ENCODE peak calls at places on chromosome 20, in seven cellular contexts. W is lung; U is CD8-positive, alpha-beta memory T cell; J is CD4-positive, CD25-positive, alpha-beta regulatory T cell; A is right lobe of liver; P is neural progenitor cell; D is left ventricle myocardium inferior. V is an unnamed sample. For H3K9me3, H3K27me3 and H3K4me1, the result is how much of the 10 kb centered on the place peaks cover.

GRCh38 chr20:1287787-1288569 is 21.9 kb downstream of the SNPH start:
- DNase-seq in D (no peak), P (no peak), W (no peak), A (no peak), U (no peak), J (no peak), V (no peak)

GRCh38 chr20:10611357-10611756 is 62.4 kb downstream of the JAG1 start:
- DNase-seq in U (no peak), A (no peak), P (peak), D (peak), J (no peak), W (no peak), V (no peak)

GRCh38 chr20:52859156-52859887 is 112.8 kb upstream of the TSHZ2 start:
- DNase-seq in W (no peak), U (no peak), J (no peak), P (peak), A (peak), D (peak), V (no peak)

GRCh38 chr20:56875052-56875663 is 246.1 kb downstream of the TFAP2C start:
- DNase-seq in U (no peak), W (no peak), J (no peak), D (no peak), A (no peak), P (no peak), V (peak)

GRCh38 chr20:37382539-37383120 is 36.7 kb downstream of the SRC start:
- DNase-seq in J (no peak), W (no peak), P (no peak), U (no peak), D (no peak), A (peak), V (peak)

GRCh38 chr20:25622049-25622448 is 1.8 kb downstream of the NANP start:
- DNase-seq in U (no peak), A (no peak), D (no peak), W (no peak), P (no peak), J (no peak), V (no peak)

GRCh38 chr20:50915424-50915823 is 15.8 kb downstream of the ADNP start:
- DNase-seq in P (no peak), W (no peak), A (no peak), D (no peak), J (no peak), U (no peak), V (no peak)

GRCh38 chr20:38893485-38894090 is 32.6 kb upstream of the FAM83D start:
- DNase-seq in J (peak), P (peak), U (peak), D (peak), W (peak), A (peak), V (no peak)

GRCh38 chr20:4665591-4665990 is 56.1 kb upstream of the PRND start:
- DNase-seq in P (no peak), A (no peak), D (no peak), J (no peak), U (no peak), W (no peak), V (no peak)

GRCh38 chr20:35283441-35284266 is 918 bp downstream of the EIF6 start:
- DNase-seq in U (no peak), A (no peak), J (no peak), P (no peak), W (no peak), D (no peak), V (no peak)

GRCh38 chr20:59015812-59016711 is 3.2 kb upstream of the TUBB1 start:
- DNase-seq in D (no peak), A (no peak), U (no peak), P (no peak), W (peak), J (no peak), V (peak)

GRCh38 chr20:44540834-44541233 is 19.0 kb upstream of the SERINC3 start:
- DNase-seq in A (no peak), J (no peak), U (no peak), P (no peak), D (no peak), W (no peak), V (no peak)

GRCh38 chr20:50788045-50788867 is 6.6 kb upstream of the BCAS4 start:
- DNase-seq in P (no peak), D (no peak), W (peak), J (no peak), U (no peak), A (peak), V (peak)

GRCh38 chr20:58669287-58670006 is 18.4 kb downstream of the STX16 start:
- DNase-seq in U (no peak), D (no peak), A (no peak), W (no peak), P (peak), J (no peak), V (peak)

GRCh38 chr20:47521059-47521808 is 19.5 kb downstream of the NCOA3 start:
- DNase-seq in W (no peak), D (no peak), A (no peak), J (no peak), P (peak), U (no peak), V (no peak)

GRCh38 chr20:64226686-64227576 is 28.6 kb upstream of the PCMTD2 start:
- DNase-seq in D (no peak), J (no peak), W (no peak), P (no peak), U (no peak), A (no peak), V (peak)

GRCh38 chr20:20184149-20184548 is 131.8 kb downstream of the CFAP61 start:
- DNase-seq in U (no peak), P (no peak), J (no peak), W (no peak), D (no peak), A (no peak), V (no peak)

GRCh38 chr20:10715035-10715434 is 41.2 kb upstream of the JAG1 start:
- DNase-seq in J (no peak), A (no peak), D (no peak), P (no peak), U (no peak), W (no peak), V (no peak)

GRCh38 chr20:15378151-15378550 is 1040.7 kb upstream of the FLRT3 start:
- DNase-seq in A (no peak), P (no peak), J (no peak), U (no peak), D (no peak), W (no peak), V (no peak)

GRCh38 chr20:46970937-46971630 is 76.4 kb downstream of the EYA2 start:
- DNase-seq in W (no peak), J (peak), D (no peak), U (no peak), P (peak), A (no peak), V (peak)

GRCh38 chr20:19847383-19847782 is 89.3 kb downstream of the RIN2 start:
- DNase-seq in W (no peak), P (no peak), A (no peak), U (no peak), D (no peak), J (no peak), V (no peak)

GRCh38 chr20:17626217-17627007 is 55.6 kb downstream of the RRBP1 start:
- DNase-seq in D (peak), A (peak), J (no peak), W (no peak), P (no peak), U (no peak), V (peak)

GRCh38 chr20:62303327-62304226 is 780 bp downstream of the ADRM1 start:
- DNase-seq in U (peak), A (peak), D (no peak), P (peak), J (no peak), W (no peak), V (peak)

GRCh38 chr20:5171074-5171789 is 44.4 kb downstream of the CDS2 start:
- DNase-seq in A (no peak), W (no peak), J (no peak), D (peak), U (no peak), P (peak), V (no peak)

GRCh38 chr20:48205786-48206185 is 420.5 kb upstream of the SULF2 start:
- DNase-seq in W (no peak), A (no peak), D (no peak), P (peak), J (no peak), U (no peak), V (no peak)

GRCh38 chr20:64153410-64153809 is 10.8 kb upstream of the MYT1 start:
- DNase-seq in P (no peak), A (no peak), U (no peak), J (no peak), W (no peak), D (no peak), V (peak)

GRCh38 chr20:18005170-18005989 is 36.6 kb downstream of the MGME1 start:
- DNase-seq in A (no peak), D (no peak), P (no peak), J (no peak), U (no peak), W (no peak), V (no peak)

GRCh38 chr20:24966317-24967012 is 17.4 kb downstream of the CST7 start:
- DNase-seq in J (no peak), P (no peak), W (no peak), D (no peak), U (no peak), A (no peak), V (peak)

GRCh38 chr20:62917720-62918119 is 8.6 kb downstream of the DIDO1 start:
- DNase-seq in J (no peak), W (no peak), A (no peak), D (no peak), U (no peak), P (no peak), V (no peak)

GRCh38 chr20:31879143-31879987 is 8.9 kb downstream of the TTLL9 start:
- DNase-seq in D (peak), P (peak), A (peak), W (peak), J (peak), U (peak), V (peak)

GRCh38 chr20:52313335-52313963 is 121.9 kb upstream of the ZFP64 start:
- DNase-seq in U (no peak), P (peak), J (no peak), A (peak), D (no peak), W (no peak), V (no peak)

GRCh38 chr20:1557605-1558004 is at the start of gene SIRPD:
- DNase-seq in J (no peak), A (no peak), W (no peak), U (no peak), D (no peak), P (no peak), V (no peak)

GRCh38 chr20:11355338-11355737 is 562.4 kb upstream of the BTBD3 start:
- DNase-seq in P (no peak), D (no peak), W (no peak), U (no peak), J (no peak), A (no peak), V (no peak)

GRCh38 chr20:26163890-26164289 is 467.2 kb upstream of the ZNF337 start:
- DNase-seq in A (no peak), P (no peak), W (no peak), D (no peak), U (no peak), J (no peak), V (no peak)

GRCh38 chr20:51800769-51801219 is 1.5 kb downstream of the SALL4 start:
- DNase-seq in A (no peak), U (no peak), D (no peak), P (peak), J (no peak), W (no peak), V (peak)

GRCh38 chr20:58447733-58448391 is 58.8 kb downstream of the VAPB start:
- DNase-seq in U (peak), D (no peak), W (peak), A (peak), P (peak), J (peak), V (peak)

GRCh38 chr20:11274137-11274536 is 600.3 kb upstream of the JAG1 start:
- DNase-seq in D (no peak), W (no peak), A (no peak), U (no peak), J (no peak), P (peak), V (no peak)

GRCh38 chr20:36604952-36605308 is 649 bp upstream of the RAB5IF start:
- DNase-seq in A (peak), D (peak), J (no peak), W (no peak), U (peak), P (peak), V (peak)

GRCh38 chr20:59495894-59496510 is 108.3 kb upstream of the PHACTR3 start:
- DNase-seq in P (peak), U (peak), W (peak), D (peak), A (peak), J (peak), V (no peak)

GRCh38 chr20:14155361-14155760 is 160.0 kb downstream of the MACROD2 start:
- DNase-seq in D (no peak), J (no peak), A (no peak), U (no peak), W (no peak), P (no peak), V (no peak)
- H3K9me3 ChIP-seq in D (under half), J (under half), A (under half), U (under half), W (under half), P (under half), V (under half)

GRCh38 chr20:54028276-54029011 is 42.0 kb downstream of the BCAS1 start:
- DNase-seq in D (no peak), J (no peak), P (no peak), U (no peak), A (no peak), W (no peak), V (no peak)
- H3K27me3 ChIP-seq in D (under half), J (under half), P (under half), U (under half), A (under half), W (under half), V (under half)

DNA sequence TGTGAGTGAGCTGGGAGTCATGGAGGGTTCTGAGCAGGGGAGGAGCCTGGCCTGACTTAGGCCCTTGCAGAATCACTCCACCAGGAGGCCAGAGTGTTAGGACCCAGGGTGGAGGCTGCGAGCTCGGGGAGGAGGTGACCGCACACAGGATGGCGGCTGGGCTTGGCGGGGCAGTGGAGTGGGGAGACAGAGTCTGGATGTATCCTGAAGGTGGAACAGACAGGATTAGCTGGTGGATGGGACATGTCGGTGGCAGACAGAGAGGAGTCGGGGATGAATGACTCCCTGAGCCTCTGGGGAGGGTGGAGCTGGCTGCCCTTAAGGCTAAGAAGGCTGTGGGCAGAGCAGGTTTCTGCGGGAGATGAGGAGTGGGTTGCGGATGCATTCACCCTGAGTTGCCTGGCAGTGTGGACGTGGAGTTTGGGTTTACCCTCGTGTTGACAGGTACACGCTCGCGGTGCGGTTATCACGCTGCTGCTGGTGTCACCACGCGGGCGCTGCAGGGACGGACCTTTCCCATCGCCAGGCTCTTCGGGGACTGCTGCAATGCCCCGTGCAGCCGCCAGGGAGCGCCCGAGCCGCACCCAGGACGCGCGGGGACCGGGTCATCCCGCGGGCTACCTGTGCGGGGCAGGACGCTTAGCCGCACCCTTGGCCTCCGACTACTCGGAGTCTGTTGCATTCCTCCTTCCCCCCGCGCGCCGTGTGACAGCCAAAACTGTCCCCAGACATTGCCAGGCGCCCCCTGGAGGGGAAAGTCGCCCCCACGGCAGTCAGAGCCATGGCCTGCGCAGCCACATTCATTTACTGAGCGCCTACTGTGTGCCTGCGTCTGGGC is 43.0 kb upstream of the PTGIS start:
- DNase-seq in J (peak), D (peak), U (peak), W (peak), P (peak), A (peak), V (peak)
- H3K4me1 ChIP-seq in J (under half), D (under half), U (under half), W (under half), P (under half), A (under half), V (under half)

GRCh38 chr20:41214666-41215065 is 77.3 kb downstream of the PLCG1 start:
- DNase-seq in A (no peak), D (no peak), U (no peak), J (no peak), P (no peak), W (no peak), V (no peak)
- H3K9me3 ChIP-seq in A (under half), D (under half), U (under half), J (under half), P (under half), W (under half), V (under half)

GRCh38 chr20:2578430-2579192 is 42.2 kb downstream of the TMC2 start:
- DNase-seq in W (peak), A (no peak), P (no peak), D (no peak), U (no peak), J (no peak), V (no peak)
- H3K27me3 ChIP-seq in W (under half), A (under half), P (under half), D (half or more), U (under half), J (under half), V (under half)

GRCh38 chr20:23203310-23203709 is 117.2 kb upstream of the CD93 start:
- DNase-seq in D (no peak), W (no peak), A (no peak), J (no peak), U (no peak), P (no peak), V (no peak)
- H3K4me1 ChIP-seq in D (half or more), W (under half), A (under half), J (under half), U (under half), P (under half), V (under half)

GRCh38 chr20:34209111-34209510 is 32.1 kb upstream of the ASIP start:
- DNase-seq in J (no peak), P (no peak), W (no peak), A (no peak), D (no peak), U (no peak), V (no peak)
- H3K9me3 ChIP-seq in J (under half), P (under half), W (under half), A (under half), D (under half), U (under half), V (under half)

DNA sequence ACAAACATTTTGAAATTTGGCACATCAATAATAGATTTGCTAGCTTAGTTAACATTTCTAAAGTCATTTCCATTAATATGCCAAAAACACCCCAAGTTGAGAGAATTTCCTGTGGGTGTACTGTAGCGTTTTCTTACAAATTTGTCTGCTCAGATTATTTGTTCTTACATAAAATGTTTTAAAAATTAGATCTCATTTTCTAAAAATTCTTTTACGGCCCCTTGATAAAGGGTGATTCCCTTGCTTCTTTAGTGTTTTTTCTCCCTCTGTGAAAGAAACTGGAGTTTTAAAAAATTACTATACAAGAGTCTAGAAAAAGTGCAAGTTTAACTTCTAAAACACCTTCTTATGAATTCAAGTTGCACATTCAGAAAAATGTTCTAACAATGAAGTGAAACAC is 3.2 kb downstream of the NKX2-4 start:
- DNase-seq in A (no peak), J (no peak), D (no peak), P (no peak), W (no peak), U (no peak), V (no peak)
- H3K27me3 ChIP-seq in A (under half), J (under half), D (half or more), P (half or more), W (under half), U (half or more), V (half or more)

V was measured in RWPE2.